ENCODE peak calls at places on chromosomes 5 and 9, in seven cellular contexts. One of them, this sample, is unnamed.

GRCh38 chr9:69744688-69745380 is 15.0 kb downstream of the PTAR1 start:
- DNase-seq in GM20000: no peak
- DNase-seq in stimulated activated CD4-positive, alpha-beta T cell treated with anti-CD3 and anti-CD28 coated beads, Interleukin-12 subunit alpha, Interleukin-12 subunit beta, amount 100 ng/mL, for 48 hours: no peak
- DNase-seq in stimulated activated CD8-positive, alpha-beta memory T cell treated with anti-CD3 and anti-CD28 coated beads, Interleukin-15, amount 100 ng/mL, for 1 hour: no peak
- DNase-seq in neuronal stem cell: no peak
- DNase-seq in hippocampal formation: no peak
- DNase-seq in BE2C: no peak
- DNase-seq in this sample: no peak

GRCh38 chr9:14191512-14191911 is 122.4 kb downstream of the NFIB start:
- DNase-seq in hippocampal formation: no peak
- DNase-seq in BE2C: no peak
- DNase-seq in GM20000: no peak
- DNase-seq in stimulated activated CD4-positive, alpha-beta T cell treated with anti-CD3 and anti-CD28 coated beads, Interleukin-12 subunit alpha, Interleukin-12 subunit beta, amount 100 ng/mL, for 48 hours: no peak
- DNase-seq in neuronal stem cell: no peak
- DNase-seq in stimulated activated CD8-positive, alpha-beta memory T cell treated with anti-CD3 and anti-CD28 coated beads, Interleukin-15, amount 100 ng/mL, for 1 hour: no peak
- DNase-seq in this sample: no peak

GRCh38 chr5:138824924-138825863 is 49.9 kb downstream of the LRRTM2 start:
- DNase-seq in neuronal stem cell: no peak
- DNase-seq in stimulated activated CD8-positive, alpha-beta memory T cell treated with anti-CD3 and anti-CD28 coated beads, Interleukin-15, amount 100 ng/mL, for 1 hour: no peak
- DNase-seq in stimulated activated CD4-positive, alpha-beta T cell treated with anti-CD3 and anti-CD28 coated beads, Interleukin-12 subunit alpha, Interleukin-12 subunit beta, amount 100 ng/mL, for 48 hours: no peak
- DNase-seq in BE2C: no peak
- DNase-seq in GM20000: peak
- DNase-seq in hippocampal formation: no peak
- DNase-seq in this sample: no peak

GRCh38 chr5:73792687-73793320 is 166.8 kb downstream of the ARHGEF28 start:
- DNase-seq in hippocampal formation: peak
- DNase-seq in GM20000: peak
- DNase-seq in neuronal stem cell: peak
- DNase-seq in stimulated activated CD8-positive, alpha-beta memory T cell treated with anti-CD3 and anti-CD28 coated beads, Interleukin-15, amount 100 ng/mL, for 1 hour: peak
- DNase-seq in stimulated activated CD4-positive, alpha-beta T cell treated with anti-CD3 and anti-CD28 coated beads, Interleukin-12 subunit alpha, Interleukin-12 subunit beta, amount 100 ng/mL, for 48 hours: peak
- DNase-seq in BE2C: peak
- DNase-seq in this sample: peak

GRCh38 chr9:34139477-34140146 is 13.1 kb upstream of the DCAF12 start:
- DNase-seq in hippocampal formation: peak
- DNase-seq in stimulated activated CD8-positive, alpha-beta memory T cell treated with anti-CD3 and anti-CD28 coated beads, Interleukin-15, amount 100 ng/mL, for 1 hour: no peak
- DNase-seq in GM20000: peak
- DNase-seq in stimulated activated CD4-positive, alpha-beta T cell treated with anti-CD3 and anti-CD28 coated beads, Interleukin-12 subunit alpha, Interleukin-12 subunit beta, amount 100 ng/mL, for 48 hours: no peak
- DNase-seq in neuronal stem cell: no peak
- DNase-seq in BE2C: peak
- DNase-seq in this sample: peak

GRCh38 chr9:81776834-81777233 is 87.5 kb upstream of the TLE1 start:
- DNase-seq in BE2C: no peak
- DNase-seq in stimulated activated CD8-positive, alpha-beta memory T cell treated with anti-CD3 and anti-CD28 coated beads, Interleukin-15, amount 100 ng/mL, for 1 hour: no peak
- DNase-seq in stimulated activated CD4-positive, alpha-beta T cell treated with anti-CD3 and anti-CD28 coated beads, Interleukin-12 subunit alpha, Interleukin-12 subunit beta, amount 100 ng/mL, for 48 hours: no peak
- DNase-seq in hippocampal formation: no peak
- DNase-seq in GM20000: no peak
- DNase-seq in neuronal stem cell: no peak
- DNase-seq in this sample: no peak

GRCh38 chr5:8053270-8053669 is 184.3 kb downstream of the MTRR start:
- DNase-seq in neuronal stem cell: no peak
- DNase-seq in stimulated activated CD8-positive, alpha-beta memory T cell treated with anti-CD3 and anti-CD28 coated beads, Interleukin-15, amount 100 ng/mL, for 1 hour: no peak
- DNase-seq in stimulated activated CD4-positive, alpha-beta T cell treated with anti-CD3 and anti-CD28 coated beads, Interleukin-12 subunit alpha, Interleukin-12 subunit beta, amount 100 ng/mL, for 48 hours: no peak
- DNase-seq in hippocampal formation: no peak
- DNase-seq in BE2C: no peak
- DNase-seq in GM20000: no peak
- DNase-seq in this sample: no peak

GRCh38 chr9:83343366-83343765 is 194.8 kb downstream of the FRMD3 start:
- DNase-seq in hippocampal formation: no peak
- DNase-seq in stimulated activated CD8-positive, alpha-beta memory T cell treated with anti-CD3 and anti-CD28 coated beads, Interleukin-15, amount 100 ng/mL, for 1 hour: no peak
- DNase-seq in GM20000: no peak
- DNase-seq in stimulated activated CD4-positive, alpha-beta T cell treated with anti-CD3 and anti-CD28 coated beads, Interleukin-12 subunit alpha, Interleukin-12 subunit beta, amount 100 ng/mL, for 48 hours: no peak
- DNase-seq in neuronal stem cell: no peak
- DNase-seq in BE2C: no peak
- DNase-seq in this sample: no peak

GRCh38 chr5:169861934-169862333 is 118.4 kb downstream of the INSYN2B start:
- DNase-seq in stimulated activated CD8-positive, alpha-beta memory T cell treated with anti-CD3 and anti-CD28 coated beads, Interleukin-15, amount 100 ng/mL, for 1 hour: no peak
- DNase-seq in stimulated activated CD4-positive, alpha-beta T cell treated with anti-CD3 and anti-CD28 coated beads, Interleukin-12 subunit alpha, Interleukin-12 subunit beta, amount 100 ng/mL, for 48 hours: no peak
- DNase-seq in hippocampal formation: no peak
- DNase-seq in BE2C: peak
- DNase-seq in neuronal stem cell: no peak
- DNase-seq in GM20000: no peak
- DNase-seq in this sample: peak

GRCh38 chr9:120100595-120100994 is 479.4 kb downstream of the CDK5RAP2 start:
- DNase-seq in stimulated activated CD8-positive, alpha-beta memory T cell treated with anti-CD3 and anti-CD28 coated beads, Interleukin-15, amount 100 ng/mL, for 1 hour: no peak
- DNase-seq in stimulated activated CD4-positive, alpha-beta T cell treated with anti-CD3 and anti-CD28 coated beads, Interleukin-12 subunit alpha, Interleukin-12 subunit beta, amount 100 ng/mL, for 48 hours: no peak
- DNase-seq in hippocampal formation: no peak
- DNase-seq in GM20000: no peak
- DNase-seq in neuronal stem cell: no peak
- DNase-seq in BE2C: no peak
- DNase-seq in this sample: no peak

GRCh38 chr5:8114597-8115266 is 245.8 kb downstream of the MTRR start:
- DNase-seq in stimulated activated CD8-positive, alpha-beta memory T cell treated with anti-CD3 and anti-CD28 coated beads, Interleukin-15, amount 100 ng/mL, for 1 hour: no peak
- DNase-seq in BE2C: no peak
- DNase-seq in GM20000: no peak
- DNase-seq in stimulated activated CD4-positive, alpha-beta T cell treated with anti-CD3 and anti-CD28 coated beads, Interleukin-12 subunit alpha, Interleukin-12 subunit beta, amount 100 ng/mL, for 48 hours: no peak
- DNase-seq in neuronal stem cell: no peak
- DNase-seq in hippocampal formation: no peak
- DNase-seq in this sample: no peak

GRCh38 chr5:80230269-80230992 is 25.4 kb downstream of the SERINC5 start:
- DNase-seq in stimulated activated CD4-positive, alpha-beta T cell treated with anti-CD3 and anti-CD28 coated beads, Interleukin-12 subunit alpha, Interleukin-12 subunit beta, amount 100 ng/mL, for 48 hours: no peak
- DNase-seq in hippocampal formation: no peak
- DNase-seq in stimulated activated CD8-positive, alpha-beta memory T cell treated with anti-CD3 and anti-CD28 coated beads, Interleukin-15, amount 100 ng/mL, for 1 hour: no peak
- DNase-seq in BE2C: no peak
- DNase-seq in neuronal stem cell: no peak
- DNase-seq in GM20000: no peak
- DNase-seq in this sample: no peak

GRCh38 chr9:15975101-15975778 is 422.4 kb downstream of the CCDC171 start:
- DNase-seq in BE2C: no peak
- DNase-seq in stimulated activated CD8-positive, alpha-beta memory T cell treated with anti-CD3 and anti-CD28 coated beads, Interleukin-15, amount 100 ng/mL, for 1 hour: no peak
- DNase-seq in stimulated activated CD4-positive, alpha-beta T cell treated with anti-CD3 and anti-CD28 coated beads, Interleukin-12 subunit alpha, Interleukin-12 subunit beta, amount 100 ng/mL, for 48 hours: no peak
- DNase-seq in GM20000: no peak
- DNase-seq in hippocampal formation: no peak
- DNase-seq in neuronal stem cell: no peak
- DNase-seq in this sample: no peak

GRCh38 chr9:20569525-20569924 is 52.8 kb downstream of the MLLT3 start:
- DNase-seq in neuronal stem cell: no peak
- DNase-seq in stimulated activated CD4-positive, alpha-beta T cell treated with anti-CD3 and anti-CD28 coated beads, Interleukin-12 subunit alpha, Interleukin-12 subunit beta, amount 100 ng/mL, for 48 hours: no peak
- DNase-seq in stimulated activated CD8-positive, alpha-beta memory T cell treated with anti-CD3 and anti-CD28 coated beads, Interleukin-15, amount 100 ng/mL, for 1 hour: no peak
- DNase-seq in BE2C: no peak
- DNase-seq in GM20000: no peak
- DNase-seq in hippocampal formation: no peak
- DNase-seq in this sample: no peak

GRCh38 chr5:141889282-141889871 is 11.2 kb upstream of the PCDH1 start:
- DNase-seq in GM20000: no peak
- DNase-seq in stimulated activated CD4-positive, alpha-beta T cell treated with anti-CD3 and anti-CD28 coated beads, Interleukin-12 subunit alpha, Interleukin-12 subunit beta, amount 100 ng/mL, for 48 hours: no peak
- DNase-seq in neuronal stem cell: no peak
- DNase-seq in hippocampal formation: no peak
- DNase-seq in stimulated activated CD8-positive, alpha-beta memory T cell treated with anti-CD3 and anti-CD28 coated beads, Interleukin-15, amount 100 ng/mL, for 1 hour: no peak
- DNase-seq in BE2C: no peak
- DNase-seq in this sample: no peak

GRCh38 chr9:83699615-83700014 is 8.1 kb downstream of the UBQLN1 start:
- DNase-seq in BE2C: no peak
- DNase-seq in stimulated activated CD4-positive, alpha-beta T cell treated with anti-CD3 and anti-CD28 coated beads, Interleukin-12 subunit alpha, Interleukin-12 subunit beta, amount 100 ng/mL, for 48 hours: no peak
- DNase-seq in hippocampal formation: no peak
- DNase-seq in GM20000: no peak
- DNase-seq in neuronal stem cell: no peak
- DNase-seq in stimulated activated CD8-positive, alpha-beta memory T cell treated with anti-CD3 and anti-CD28 coated beads, Interleukin-15, amount 100 ng/mL, for 1 hour: no peak
- DNase-seq in this sample: no peak

GRCh38 chr5:72394688-72395087 is 74.5 kb downstream of the PTCD2 start:
- DNase-seq in BE2C: peak
- DNase-seq in stimulated activated CD8-positive, alpha-beta memory T cell treated with anti-CD3 and anti-CD28 coated beads, Interleukin-15, amount 100 ng/mL, for 1 hour: no peak
- DNase-seq in hippocampal formation: no peak
- DNase-seq in stimulated activated CD4-positive, alpha-beta T cell treated with anti-CD3 and anti-CD28 coated beads, Interleukin-12 subunit alpha, Interleukin-12 subunit beta, amount 100 ng/mL, for 48 hours: no peak
- DNase-seq in neuronal stem cell: no peak
- DNase-seq in GM20000: peak
- DNase-seq in this sample: no peak

GRCh38 chr9:128921881-128922763 is 1.3 kb downstream of the PHYHD1 start:
- DNase-seq in neuronal stem cell: peak
- DNase-seq in hippocampal formation: no peak
- DNase-seq in stimulated activated CD4-positive, alpha-beta T cell treated with anti-CD3 and anti-CD28 coated beads, Interleukin-12 subunit alpha, Interleukin-12 subunit beta, amount 100 ng/mL, for 48 hours: no peak
- DNase-seq in BE2C: peak
- DNase-seq in stimulated activated CD8-positive, alpha-beta memory T cell treated with anti-CD3 and anti-CD28 coated beads, Interleukin-15, amount 100 ng/mL, for 1 hour: no peak
- DNase-seq in GM20000: no peak
- DNase-seq in this sample: peak

GRCh38 chr5:170745481-170746061 is 38.0 kb upstream of the GABRP start:
- DNase-seq in stimulated activated CD8-positive, alpha-beta memory T cell treated with anti-CD3 and anti-CD28 coated beads, Interleukin-15, amount 100 ng/mL, for 1 hour: no peak
- DNase-seq in stimulated activated CD4-positive, alpha-beta T cell treated with anti-CD3 and anti-CD28 coated beads, Interleukin-12 subunit alpha, Interleukin-12 subunit beta, amount 100 ng/mL, for 48 hours: no peak
- DNase-seq in BE2C: peak
- DNase-seq in hippocampal formation: no peak
- DNase-seq in neuronal stem cell: no peak
- DNase-seq in GM20000: no peak
- DNase-seq in this sample: peak

GRCh38 chr5:160470437-160471341 is 49.0 kb downstream of the PTTG1 start:
- DNase-seq in BE2C: no peak
- DNase-seq in GM20000: no peak
- DNase-seq in stimulated activated CD8-positive, alpha-beta memory T cell treated with anti-CD3 and anti-CD28 coated beads, Interleukin-15, amount 100 ng/mL, for 1 hour: no peak
- DNase-seq in neuronal stem cell: no peak
- DNase-seq in hippocampal formation: no peak
- DNase-seq in stimulated activated CD4-positive, alpha-beta T cell treated with anti-CD3 and anti-CD28 coated beads, Interleukin-12 subunit alpha, Interleukin-12 subunit beta, amount 100 ng/mL, for 48 hours: no peak
- DNase-seq in this sample: peak

GRCh38 chr5:43137326-43137725 is 16.6 kb downstream of the ZNF131 start:
- DNase-seq in neuronal stem cell: no peak
- DNase-seq in hippocampal formation: no peak
- DNase-seq in BE2C: no peak
- DNase-seq in stimulated activated CD8-positive, alpha-beta memory T cell treated with anti-CD3 and anti-CD28 coated beads, Interleukin-15, amount 100 ng/mL, for 1 hour: no peak
- DNase-seq in stimulated activated CD4-positive, alpha-beta T cell treated with anti-CD3 and anti-CD28 coated beads, Interleukin-12 subunit alpha, Interleukin-12 subunit beta, amount 100 ng/mL, for 48 hours: no peak
- DNase-seq in GM20000: peak
- DNase-seq in this sample: no peak

GRCh38 chr9:96217358-96217755 is 84.6 kb downstream of the HSD17B3 start:
- DNase-seq in BE2C: peak
- DNase-seq in stimulated activated CD8-positive, alpha-beta memory T cell treated with anti-CD3 and anti-CD28 coated beads, Interleukin-15, amount 100 ng/mL, for 1 hour: no peak
- DNase-seq in hippocampal formation: no peak
- DNase-seq in neuronal stem cell: peak
- DNase-seq in stimulated activated CD4-positive, alpha-beta T cell treated with anti-CD3 and anti-CD28 coated beads, Interleukin-12 subunit alpha, Interleukin-12 subunit beta, amount 100 ng/mL, for 48 hours: no peak
- DNase-seq in GM20000: no peak
- DNase-seq in this sample: no peak

GRCh38 chr5:16497546-16497945 is 31.9 kb upstream of the ZNF622 start:
- DNase-seq in stimulated activated CD8-positive, alpha-beta memory T cell treated with anti-CD3 and anti-CD28 coated beads, Interleukin-15, amount 100 ng/mL, for 1 hour: no peak
- DNase-seq in BE2C: no peak
- DNase-seq in hippocampal formation: no peak
- DNase-seq in stimulated activated CD4-positive, alpha-beta T cell treated with anti-CD3 and anti-CD28 coated beads, Interleukin-12 subunit alpha, Interleukin-12 subunit beta, amount 100 ng/mL, for 48 hours: no peak
- DNase-seq in neuronal stem cell: no peak
- DNase-seq in GM20000: no peak
- DNase-seq in this sample: no peak

GRCh38 chr9:15219511-15219910 is 87.5 kb downstream of the TTC39B start:
- DNase-seq in stimulated activated CD4-positive, alpha-beta T cell treated with anti-CD3 and anti-CD28 coated beads, Interleukin-12 subunit alpha, Interleukin-12 subunit beta, amount 100 ng/mL, for 48 hours: no peak
- DNase-seq in GM20000: no peak
- DNase-seq in hippocampal formation: no peak
- DNase-seq in neuronal stem cell: no peak
- DNase-seq in stimulated activated CD8-positive, alpha-beta memory T cell treated with anti-CD3 and anti-CD28 coated beads, Interleukin-15, amount 100 ng/mL, for 1 hour: no peak
- DNase-seq in BE2C: no peak
- DNase-seq in this sample: no peak

GRCh38 chr5:113487779-113488644 is at the start of gene MCC:
- DNase-seq in neuronal stem cell: peak
- DNase-seq in stimulated activated CD8-positive, alpha-beta memory T cell treated with anti-CD3 and anti-CD28 coated beads, Interleukin-15, amount 100 ng/mL, for 1 hour: no peak
- DNase-seq in hippocampal formation: peak
- DNase-seq in stimulated activated CD4-positive, alpha-beta T cell treated with anti-CD3 and anti-CD28 coated beads, Interleukin-12 subunit alpha, Interleukin-12 subunit beta, amount 100 ng/mL, for 48 hours: peak
- DNase-seq in GM20000: peak
- DNase-seq in BE2C: peak
- DNase-seq in this sample: peak

GRCh38 chr5:98173334-98173733 is 600.1 kb upstream of the RGMB start:
- DNase-seq in GM20000: no peak
- DNase-seq in stimulated activated CD8-positive, alpha-beta memory T cell treated with anti-CD3 and anti-CD28 coated beads, Interleukin-15, amount 100 ng/mL, for 1 hour: no peak
- DNase-seq in stimulated activated CD4-positive, alpha-beta T cell treated with anti-CD3 and anti-CD28 coated beads, Interleukin-12 subunit alpha, Interleukin-12 subunit beta, amount 100 ng/mL, for 48 hours: no peak
- DNase-seq in BE2C: no peak
- DNase-seq in hippocampal formation: no peak
- DNase-seq in neuronal stem cell: no peak
- DNase-seq in this sample: peak

GRCh38 chr5:174344335-174344734 is 298.8 kb downstream of the NSG2 start:
- DNase-seq in BE2C: no peak
- DNase-seq in GM20000: no peak
- DNase-seq in hippocampal formation: no peak
- DNase-seq in stimulated activated CD4-positive, alpha-beta T cell treated with anti-CD3 and anti-CD28 coated beads, Interleukin-12 subunit alpha, Interleukin-12 subunit beta, amount 100 ng/mL, for 48 hours: no peak
- DNase-seq in neuronal stem cell: no peak
- DNase-seq in stimulated activated CD8-positive, alpha-beta memory T cell treated with anti-CD3 and anti-CD28 coated beads, Interleukin-15, amount 100 ng/mL, for 1 hour: no peak
- DNase-seq in this sample: no peak

GRCh38 chr9:13555989-13556500 is 276.6 kb upstream of the MPDZ start:
- DNase-seq in hippocampal formation: no peak
- DNase-seq in neuronal stem cell: no peak
- DNase-seq in stimulated activated CD8-positive, alpha-beta memory T cell treated with anti-CD3 and anti-CD28 coated beads, Interleukin-15, amount 100 ng/mL, for 1 hour: no peak
- DNase-seq in BE2C: no peak
- DNase-seq in stimulated activated CD4-positive, alpha-beta T cell treated with anti-CD3 and anti-CD28 coated beads, Interleukin-12 subunit alpha, Interleukin-12 subunit beta, amount 100 ng/mL, for 48 hours: no peak
- DNase-seq in GM20000: no peak
- DNase-seq in this sample: no peak

GRCh38 chr5:163259495-163259894 is 177.9 kb upstream of the CCNG1 start:
- DNase-seq in hippocampal formation: no peak
- DNase-seq in stimulated activated CD4-positive, alpha-beta T cell treated with anti-CD3 and anti-CD28 coated beads, Interleukin-12 subunit alpha, Interleukin-12 subunit beta, amount 100 ng/mL, for 48 hours: no peak
- DNase-seq in BE2C: no peak
- DNase-seq in GM20000: no peak
- DNase-seq in stimulated activated CD8-positive, alpha-beta memory T cell treated with anti-CD3 and anti-CD28 coated beads, Interleukin-15, amount 100 ng/mL, for 1 hour: no peak
- DNase-seq in neuronal stem cell: no peak
- DNase-seq in this sample: no peak

GRCh38 chr9:132795511-132796303 is 82.4 kb downstream of the AK8 start:
- DNase-seq in GM20000: no peak
- DNase-seq in stimulated activated CD4-positive, alpha-beta T cell treated with anti-CD3 and anti-CD28 coated beads, Interleukin-12 subunit alpha, Interleukin-12 subunit beta, amount 100 ng/mL, for 48 hours: no peak
- DNase-seq in stimulated activated CD8-positive, alpha-beta memory T cell treated with anti-CD3 and anti-CD28 coated beads, Interleukin-15, amount 100 ng/mL, for 1 hour: no peak
- DNase-seq in neuronal stem cell: no peak
- DNase-seq in hippocampal formation: no peak
- DNase-seq in BE2C: no peak
- DNase-seq in this sample: no peak

GRCh38 chr5:154039458-154039829 is 677 bp downstream of the MFAP3 start:
- DNase-seq in stimulated activated CD8-positive, alpha-beta memory T cell treated with anti-CD3 and anti-CD28 coated beads, Interleukin-15, amount 100 ng/mL, for 1 hour: no peak
- DNase-seq in stimulated activated CD4-positive, alpha-beta T cell treated with anti-CD3 and anti-CD28 coated beads, Interleukin-12 subunit alpha, Interleukin-12 subunit beta, amount 100 ng/mL, for 48 hours: no peak
- DNase-seq in GM20000: no peak
- DNase-seq in BE2C: no peak
- DNase-seq in neuronal stem cell: no peak
- DNase-seq in hippocampal formation: no peak
- DNase-seq in this sample: no peak

This sample was measured in AG10803.